ENCODE peak calls at places on chromosomes 7 and 10, in nine cellular contexts. V is hepatic stellate cell; J is T-helper 22 cell; H is PC-3; Y is foreskin fibroblast; K is fibroblast of pulmonary artery; S is AG04450; A is cardiac fibroblast; Q is stimulated activated CD4-positive, alpha-beta T cell treated with anti-CD3 and anti-CD28 coated beads, TNF-alpha, amount 100 ng/mL, for 24 hours. W is an unnamed sample.

GRCh38 chr7:69782917-69783684 is 184.8 kb downstream of the AUTS2 start:
- DNase-seq in V (no peak), J (no peak), H (no peak), Y (peak), K (peak), S (no peak), A (no peak), Q (no peak), W (no peak)

GRCh38 chr7:30142710-30143109 is 7.9 kb downstream of the MTURN start:
- DNase-seq in V (peak), J (no peak), H (peak), Y (peak), K (peak), S (no peak), A (peak), Q (no peak), W (no peak)

GRCh38 chr7:44177570-44178131 is 11.6 kb downstream of the GCK start:
- DNase-seq in V (no peak), J (no peak), H (peak), Y (peak), K (peak), S (no peak), A (peak), Q (no peak), W (no peak)

GRCh38 chr10:35210961-35211360 is 84.3 kb downstream of the CREM start:
- DNase-seq in V (no peak), J (no peak), H (no peak), Y (no peak), K (no peak), S (no peak), A (no peak), Q (no peak), W (no peak)

GRCh38 chr7:1520574-1521234 is 9.8 kb upstream of the MAFK start:
- DNase-seq in V (peak), J (no peak), H (peak), Y (peak), K (peak), S (peak), A (peak), Q (no peak), W (no peak)

GRCh38 chr7:131011437-131011752 is 277.4 kb upstream of the KLF14 start:
- DNase-seq in V (no peak), J (no peak), H (no peak), Y (no peak), K (no peak), S (no peak), A (no peak), Q (no peak), W (no peak)

GRCh38 chr10:70981936-70982335 is 93.6 kb upstream of the PCBD1 start:
- DNase-seq in V (no peak), J (no peak), H (no peak), Y (no peak), K (no peak), S (no peak), A (no peak), Q (no peak), W (no peak)

GRCh38 chr7:87935373-87935706 is 1.3 kb downstream of the ADAM22 start:
- DNase-seq in V (no peak), J (no peak), H (no peak), Y (no peak), K (no peak), S (no peak), A (no peak), Q (no peak), W (no peak)

GRCh38 chr7:269721-270120 is 20.2 kb upstream of the FOXL3 start:
- DNase-seq in V (no peak), J (no peak), H (no peak), Y (no peak), K (no peak), S (no peak), A (no peak), Q (no peak), W (no peak)

GRCh38 chr10:60000747-60001146 is 94.4 kb upstream of the CCDC6 start:
- DNase-seq in V (no peak), J (no peak), H (no peak), Y (no peak), K (no peak), S (no peak), A (no peak), Q (no peak), W (no peak)

GRCh38 chr7:128915841-128916642 is 5.5 kb upstream of the KCP start:
- DNase-seq in V (no peak), J (no peak), H (no peak), Y (no peak), K (no peak), S (no peak), A (no peak), Q (no peak), W (no peak)

GRCh38 chr7:116209561-116210070 is 723 bp upstream of the TES start:
- DNase-seq in V (no peak), J (no peak), H (no peak), Y (no peak), K (no peak), S (no peak), A (no peak), Q (no peak), W (no peak)

GRCh38 chr10:61830072-61830845 is 71.2 kb upstream of the ARID5B start:
- DNase-seq in V (no peak), J (no peak), H (no peak), Y (no peak), K (peak), S (no peak), A (no peak), Q (no peak), W (no peak)

GRCh38 chr10:110353244-110354119 is 48.8 kb upstream of the SMNDC1 start:
- DNase-seq in V (peak), J (peak), H (peak), Y (peak), K (peak), S (peak), A (peak), Q (peak), W (no peak)

GRCh38 chr7:92811158-92811557 is 25.2 kb downstream of the CDK6 start:
- DNase-seq in V (no peak), J (no peak), H (no peak), Y (no peak), K (no peak), S (no peak), A (no peak), Q (no peak), W (no peak)

GRCh38 chr10:34109952-34110702 is 705.0 kb downstream of the PARD3 start:
- DNase-seq in V (no peak), J (no peak), H (peak), Y (no peak), K (no peak), S (peak), A (peak), Q (no peak), W (no peak)